ENCODE peak calls at places on chromosomes 7 and 10, in five cellular contexts. U, K, L, Y and M are unnamed samples.

GRCh38 chr7:2083362-2083761 is 149.4 kb downstream of the MAD1L1 start:
- DNase-seq in U (no peak), K (no peak), L (no peak), Y (no peak), M (no peak)

GRCh38 chr7:123966936-123967335 is 41.9 kb downstream of the SPAM1 start:
- DNase-seq in U (no peak), K (no peak), L (no peak), Y (no peak), M (no peak)

GRCh38 chr7:155234950-155235789 is 62.5 kb upstream of the INSIG1 start:
- DNase-seq in U (no peak), K (no peak), L (no peak), Y (no peak), M (no peak)

GRCh38 chr10:117216611-117217195 is 19.4 kb downstream of the KCNK18 start:
- DNase-seq in U (no peak), K (peak), L (peak), Y (peak), M (peak)

GRCh38 chr7:12584940-12585339 is 14.4 kb downstream of the SCIN start:
- DNase-seq in U (no peak), K (no peak), L (peak), Y (no peak), M (no peak)

GRCh38 chr10:101827919-101828600 is 9.8 kb upstream of the OGA start:
- DNase-seq in U (no peak), K (no peak), L (no peak), Y (no peak), M (no peak)

GRCh38 chr7:5850944-5851343 is 29.7 kb upstream of the OCM start:
- DNase-seq in U (no peak), K (no peak), L (no peak), Y (no peak), M (no peak)

GRCh38 chr10:119199231-119199992 is 8.0 kb upstream of the GRK5 start:
- DNase-seq in U (no peak), K (peak), L (peak), Y (peak), M (no peak)

GRCh38 chr10:131233611-131234258 is 77.8 kb downstream of the TCERG1L start:
- DNase-seq in U (no peak), K (no peak), L (no peak), Y (no peak), M (no peak)

GRCh38 chr7:157977306-157977705 is 610.3 kb downstream of the PTPRN2 start:
- DNase-seq in U (no peak), K (no peak), L (no peak), Y (no peak), M (no peak)

GRCh38 chr7:90980545-90980944 is 283.7 kb upstream of the FZD1 start:
- DNase-seq in U (no peak), K (no peak), L (no peak), Y (no peak), M (no peak)

GRCh38 chr7:3670898-3671297 is 369.8 kb downstream of the SDK1 start:
- DNase-seq in U (no peak), K (no peak), L (no peak), Y (no peak), M (no peak)

GRCh38 chr7:92614586-92615237 is 24.5 kb upstream of the FAM133B start:
- DNase-seq in U (no peak), K (no peak), L (peak), Y (no peak), M (no peak)

GRCh38 chr7:66296555-66296954 is 91.4 kb downstream of the TPST1 start:
- DNase-seq in U (no peak), K (no peak), L (no peak), Y (no peak), M (no peak)

GRCh38 chr10:18279202-18279601 is 139.0 kb downstream of the CACNB2 start:
- DNase-seq in U (no peak), K (no peak), L (no peak), Y (no peak), M (no peak)

GRCh38 chr10:66405566-66405965 is 520.3 kb upstream of the LRRTM3 start:
- DNase-seq in U (no peak), K (no peak), L (no peak), Y (no peak), M (no peak)

GRCh38 chr10:86724445-86724844 is 32.0 kb upstream of the BMPR1A start:
- DNase-seq in U (no peak), K (no peak), L (no peak), Y (no peak), M (no peak)

GRCh38 chr7:88344956-88345832 is 38.5 kb upstream of the STEAP4 start:
- DNase-seq in U (no peak), K (no peak), L (peak), Y (no peak), M (no peak)

GRCh38 chr7:136034132-136034531 is 57.0 kb upstream of the MTPN start:
- DNase-seq in U (no peak), K (no peak), L (no peak), Y (no peak), M (no peak)

GRCh38 chr7:47659664-47660462 is 78.0 kb upstream of the TNS3 start:
- DNase-seq in U (no peak), K (no peak), L (no peak), Y (no peak), M (no peak)

GRCh38 chr10:4170181-4170580 is 385.2 kb upstream of the KLF6 start:
- DNase-seq in U (no peak), K (no peak), L (no peak), Y (no peak), M (no peak)

GRCh38 chr7:39709768-39710291 is 86.5 kb downstream of the RALA start:
- DNase-seq in U (no peak), K (no peak), L (peak), Y (no peak), M (no peak)

GRCh38 chr10:53025172-53025651 is 252.6 kb upstream of the MBL2 start:
- DNase-seq in U (no peak), K (peak), L (no peak), Y (no peak), M (no peak)

GRCh38 chr7:75649462-75649861 is 89.3 kb downstream of the HIP1 start:
- DNase-seq in U (no peak), K (no peak), L (no peak), Y (no peak), M (no peak)

GRCh38 chr7:128705891-128706333 is 33.2 kb upstream of the CALU start:
- DNase-seq in U (no peak), K (no peak), L (no peak), Y (no peak), M (no peak)

GRCh38 chr10:78849115-78849514 is 219.7 kb upstream of the ZMIZ1 start:
- DNase-seq in U (no peak), K (no peak), L (no peak), Y (no peak), M (no peak)

GRCh38 chr7:149824301-149824741 is 13.9 kb upstream of the ZNF862 start:
- DNase-seq in U (no peak), K (no peak), L (no peak), Y (no peak), M (no peak)

GRCh38 chr7:1293950-1294728 is 61.5 kb downstream of the UNCX start:
- DNase-seq in U (no peak), K (no peak), L (no peak), Y (no peak), M (no peak)

GRCh38 chr10:27685686-27686085 is 59.9 kb downstream of the MKX start:
- DNase-seq in U (no peak), K (no peak), L (no peak), Y (no peak), M (no peak)

GRCh38 chr10:99875473-99875872 is 93.0 kb downstream of the ABCC2 start:
- DNase-seq in U (no peak), K (peak), L (no peak), Y (no peak), M (no peak)

GRCh38 chr7:5222861-5223411 is 32.9 kb downstream of the WIPI2 start:
- DNase-seq in U (no peak), K (no peak), L (no peak), Y (no peak), M (no peak)

GRCh38 chr7:157543791-157544190 is 207.0 kb downstream of the DNAJB6 start:
- DNase-seq in U (no peak), K (no peak), L (no peak), Y (no peak), M (no peak)

DNA sequence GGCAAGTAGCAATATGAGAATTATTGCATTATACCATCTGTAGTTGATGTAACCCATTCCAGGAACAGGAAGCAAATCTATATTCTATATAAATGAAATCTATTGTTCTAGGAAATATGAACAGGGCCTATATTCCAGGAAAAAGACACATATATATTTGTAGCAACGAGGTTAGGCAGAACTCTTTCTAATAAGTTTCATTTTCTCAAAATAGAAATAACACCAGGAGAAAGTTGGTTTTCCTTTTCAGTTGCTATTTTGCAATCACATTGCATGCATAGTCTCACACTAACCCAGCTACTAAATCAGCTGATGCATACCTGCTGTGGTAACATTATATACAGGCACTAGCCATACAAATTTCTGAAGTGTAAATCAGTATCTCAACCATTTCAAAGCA is 6.2 kb upstream of the IFIT2 start:
- DNase-seq in U (no peak), K (no peak), L (no peak), Y (no peak), M (no peak)
- H3K27ac ChIP-seq in U (no peak), K (no peak), L (peak), Y (no peak), M (no peak)

GRCh38 chr7:50267525-50268041 is 36.9 kb upstream of the IKZF1 start:
- DNase-seq in U (no peak), K (no peak), L (no peak), Y (no peak), M (no peak)
- H3K27ac ChIP-seq in U (peak), K (no peak), L (no peak), Y (peak), M (peak)

GRCh38 chr10:61110936-61111335 is 167.0 kb upstream of the RHOBTB1 start:
- DNase-seq in U (no peak), K (no peak), L (no peak), Y (no peak), M (no peak)
- H3K27ac ChIP-seq in U (no peak), K (peak), L (no peak), Y (no peak), M (no peak)

GRCh38 chr10:7374795-7375194 is 36.0 kb downstream of the SFMBT2 start:
- DNase-seq in U (no peak), K (no peak), L (no peak), Y (no peak), M (no peak)
- H3K27ac ChIP-seq in U (no peak), K (no peak), L (no peak), Y (no peak), M (no peak)